ENCODE peak calls at places on chromosomes 12 and 14, in eight cellular contexts. O is PC-3; C is activated B cell treated with CpG ODN at 0.5 μM for 24 hours; M is AG09319; V is breast epithelium; W is sigmoid colon; S is CD8-positive, alpha-beta T cell; I is MCF 10A. E is an unnamed sample.

GRCh38 chr12:55829967-55830600 is 697 bp upstream of the DNAJC14 start:
- DNase-seq in S (peak), O (peak), M (no peak), I (peak), C (peak), W (peak), V (peak), E (no peak)

GRCh38 chr12:104177663-104178501 is 37.7 kb upstream of the TXNRD1 start:
- DNase-seq in M (peak), I (peak), V (peak), C (no peak), S (no peak), O (peak), W (peak), E (no peak)

GRCh38 chr14:84323450-84323849 is 1206.5 kb upstream of the FLRT2 start:
- DNase-seq in S (no peak), W (no peak), M (no peak), I (no peak), V (no peak), C (no peak), O (no peak), E (no peak)

GRCh38 chr14:103128631-103129300 is 5.5 kb downstream of the TNFAIP2 start:
- DNase-seq in C (no peak), M (no peak), V (no peak), S (no peak), I (peak), O (peak), W (no peak), E (peak)

GRCh38 chr14:68365228-68365627 is 427.6 kb downstream of the ZFP36L1 start:
- DNase-seq in W (no peak), M (no peak), S (no peak), O (peak), V (no peak), C (no peak), I (peak), E (no peak)

GRCh38 chr12:129966086-129966640 is 62.3 kb upstream of the TMEM132D start:
- DNase-seq in O (no peak), I (no peak), W (no peak), M (no peak), V (no peak), C (no peak), S (no peak), E (no peak)

GRCh38 chr12:66901136-66901932 is 222.5 kb upstream of the GRIP1 start:
- DNase-seq in S (no peak), I (no peak), C (no peak), W (no peak), O (peak), V (no peak), M (no peak), E (no peak)

GRCh38 chr12:117236456-117237001 is 46.3 kb upstream of the FBXO21 start:
- DNase-seq in S (peak), V (peak), C (peak), M (peak), W (peak), O (peak), I (peak), E (peak)

GRCh38 chr12:2111816-2112215 is 59.0 kb downstream of the CACNA1C start:
- DNase-seq in C (no peak), I (no peak), M (no peak), V (no peak), O (no peak), S (no peak), W (peak), E (no peak)

GRCh38 chr14:22599349-22599748 is 1.2 kb downstream of the ABHD4 start:
- DNase-seq in M (no peak), O (no peak), C (no peak), I (no peak), W (no peak), S (no peak), V (no peak), E (no peak)

GRCh38 chr14:22598099-22598895 is at the start of gene ABHD4:
- DNase-seq in I (peak), V (peak), W (peak), S (peak), M (peak), C (peak), O (peak), E (peak)

GRCh38 chr14:22597771-22598098 is 365 bp upstream of the ABHD4 start:
- DNase-seq in C (no peak), O (no peak), W (no peak), I (no peak), M (no peak), V (no peak), S (no peak), E (no peak)

GRCh38 chr14:22600027-22600426 is 1.9 kb downstream of the ABHD4 start:
- DNase-seq in S (no peak), C (no peak), I (no peak), W (no peak), O (no peak), V (no peak), M (no peak), E (no peak)

GRCh38 chr14:22598896-22599244 is 770 bp downstream of the ABHD4 start:
- DNase-seq in V (no peak), M (peak), O (peak), W (no peak), S (no peak), C (no peak), I (peak), E (no peak)
- TF ChIP-seq CTCF in V (no peak), M (peak), O (peak), W (no peak), S (no peak), C (no peak), I (peak), E (no peak)

GRCh38 chr12:15525414-15525813 is 203.1 kb downstream of the PTPRO start:
- DNase-seq in S (no peak), O (no peak), V (no peak), C (no peak), I (no peak), M (no peak), W (no peak), E (no peak)

GRCh38 chr12:15528666-15529065 is 206.4 kb downstream of the PTPRO start:
- DNase-seq in M (no peak), O (no peak), S (no peak), I (no peak), W (no peak), V (no peak), C (no peak), E (no peak)

GRCh38 chr12:15527201-15527782 is 205.0 kb downstream of the PTPRO start:
- DNase-seq in O (peak), S (no peak), M (no peak), V (no peak), W (no peak), I (peak), C (no peak), E (peak)

GRCh38 chr12:15522574-15523187 is 200.4 kb downstream of the PTPRO start:
- DNase-seq in W (no peak), C (no peak), M (no peak), V (no peak), O (peak), I (peak), S (no peak), E (no peak)

DNA sequence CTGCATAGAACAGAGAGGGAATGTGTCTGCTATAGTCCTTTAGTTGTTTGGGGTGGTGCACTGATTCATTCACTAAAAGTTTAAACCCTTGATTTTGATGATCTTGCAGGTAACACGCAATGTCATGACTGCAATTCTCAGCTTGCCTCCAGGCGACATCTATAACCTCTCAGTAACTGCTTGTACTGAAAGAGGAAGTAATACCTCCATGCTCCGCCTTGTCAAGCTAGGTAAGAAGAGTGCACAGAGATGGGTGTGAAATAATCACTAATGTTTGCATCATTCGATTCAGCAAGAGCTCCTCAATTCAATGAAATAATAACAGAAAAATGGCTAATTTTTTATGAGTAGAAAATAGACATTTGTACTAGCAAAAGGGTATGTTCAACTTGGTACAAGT is 203.7 kb downstream of the PTPRO start:
- DNase-seq in S (no peak), M (no peak), W (no peak), O (no peak), V (no peak), I (peak), C (no peak), E (no peak)
- TF ChIP-seq CTCF in S (no peak), M (no peak), W (no peak), O (no peak), V (no peak), I (no peak), C (no peak), E (no peak)

DNA sequence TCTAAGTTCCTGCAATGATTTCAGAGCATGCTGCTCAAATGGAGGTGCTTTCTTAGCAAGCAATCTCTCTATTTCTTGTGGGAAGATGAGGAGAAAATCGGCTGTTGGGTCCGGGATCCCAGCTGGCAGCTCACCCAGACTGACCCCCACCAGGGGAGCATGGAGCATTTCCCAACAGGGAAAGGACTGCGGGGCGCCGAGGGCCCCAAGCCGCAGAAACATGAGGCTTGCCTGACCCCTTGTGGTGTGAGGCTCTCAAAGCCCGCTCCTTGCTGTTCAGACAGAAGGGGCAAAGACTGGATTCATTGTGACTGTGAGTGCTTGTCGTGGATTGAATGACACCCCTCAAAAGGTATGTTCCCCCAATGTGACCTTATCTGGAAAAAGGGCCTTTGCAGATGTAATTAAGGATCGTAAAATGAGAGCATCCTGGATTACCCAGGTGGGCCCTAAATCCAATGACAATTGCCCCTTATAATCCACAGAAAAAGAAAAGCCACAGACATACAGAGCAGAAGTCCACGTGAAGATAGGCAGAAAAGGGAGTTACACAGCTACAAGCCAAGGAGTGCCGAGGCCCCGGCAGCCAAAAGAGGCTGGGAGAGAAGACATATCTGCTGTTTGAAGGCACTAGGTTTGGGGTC is 116.3 kb upstream of the VASH1 start:
- DNase-seq in S (no peak), M (no peak), O (peak), W (peak), V (no peak), I (peak), C (no peak), E (no peak)
- TF ChIP-seq CTCF in S (no peak), M (peak), O (peak), W (peak), V (no peak), I (peak), C (no peak), E (peak)

GRCh38 chr14:64733899-64734298 is 29.7 kb downstream of the PLEKHG3 start:
- DNase-seq in C (no peak), I (no peak), M (no peak), O (no peak), W (no peak), V (no peak), S (no peak), E (no peak)

GRCh38 chr14:64732536-64733120 is 28.4 kb downstream of the PLEKHG3 start:
- DNase-seq in I (no peak), M (no peak), W (no peak), V (no peak), O (no peak), C (no peak), S (no peak), E (no peak)

GRCh38 chr14:64733321-64733720 is 29.1 kb downstream of the PLEKHG3 start:
- DNase-seq in V (no peak), W (no peak), O (no peak), M (no peak), C (no peak), I (no peak), S (no peak), E (no peak)

GRCh38 chr14:64736271-64737131 is 32.3 kb downstream of the PLEKHG3 start:
- DNase-seq in V (no peak), S (no peak), C (no peak), O (no peak), I (no peak), W (no peak), M (no peak), E (peak)

DNA sequence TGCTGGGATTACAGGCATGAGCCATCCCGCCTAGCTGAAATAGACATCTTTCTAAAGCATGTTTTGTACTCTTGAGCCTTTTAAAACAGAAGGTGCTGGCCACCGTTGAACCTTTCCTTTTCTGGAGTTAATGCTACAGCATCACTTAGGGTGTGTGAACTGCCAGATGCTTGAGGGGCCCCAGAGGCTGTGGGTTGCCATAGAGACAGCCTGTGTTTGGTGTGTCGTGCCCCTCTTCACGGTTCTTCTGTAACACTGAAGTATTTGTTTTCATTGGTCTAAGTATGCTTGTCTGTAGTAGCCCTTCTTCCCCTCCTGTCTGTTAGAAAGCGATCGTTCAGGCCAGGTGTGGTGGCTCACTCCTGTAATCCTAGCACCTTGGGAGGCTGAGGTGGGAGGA is 30.8 kb downstream of the PLEKHG3 start:
- DNase-seq in M (no peak), W (no peak), V (no peak), S (no peak), I (no peak), O (no peak), C (no peak), E (peak)
- TF ChIP-seq CTCF in M (no peak), W (no peak), V (no peak), S (no peak), I (no peak), O (no peak), C (no peak), E (no peak)

GRCh38 chr14:104343690-104344640 is 205.6 kb downstream of the KIF26A start:
- DNase-seq in O (no peak), M (no peak), I (no peak), C (no peak), W (peak), S (no peak), V (peak), E (no peak)

GRCh38 chr14:104339829-104340228 is 201.4 kb downstream of the KIF26A start:
- DNase-seq in M (no peak), O (no peak), I (no peak), S (no peak), C (no peak), V (no peak), W (no peak), E (no peak)

GRCh38 chr14:104343294-104343625 is 204.9 kb downstream of the KIF26A start:
- DNase-seq in W (peak), V (peak), I (no peak), O (no peak), M (no peak), C (no peak), S (no peak), E (no peak)

GRCh38 chr14:104342435-104343293 is 204.3 kb downstream of the KIF26A start:
- DNase-seq in M (no peak), W (peak), O (no peak), C (no peak), I (no peak), V (peak), S (no peak), E (no peak)

GRCh38 chr14:104341532-104342434 is 203.4 kb downstream of the KIF26A start:
- DNase-seq in O (peak), M (no peak), I (peak), W (peak), C (no peak), V (peak), S (no peak), E (no peak)
- TF ChIP-seq CTCF in O (peak), M (no peak), I (peak), W (no peak), C (no peak), V (no peak), S (no peak), E (peak)

GRCh38 chr12:18103624-18104023 is 13.6 kb upstream of the RERGL start:
- DNase-seq in W (no peak), M (no peak), O (no peak), C (no peak), S (no peak), I (no peak), V (no peak), E (no peak)

GRCh38 chr12:18101043-18101442 is 11.1 kb upstream of the RERGL start:
- DNase-seq in I (no peak), C (no peak), S (no peak), O (no peak), M (no peak), V (no peak), W (no peak), E (no peak)
- TF ChIP-seq CTCF in I (no peak), C (no peak), S (no peak), O (no peak), M (no peak), V (no peak), W (no peak), E (no peak)

GRCh38 chr12:133081408-133081806 is 684 bp downstream of the ZNF140 start:
- DNase-seq in O (no peak), M (no peak), V (no peak), C (no peak), I (no peak), S (no peak), W (no peak), E (no peak)

GRCh38 chr12:133083345-133083744 is 2.6 kb downstream of the ZNF140 start:
- DNase-seq in S (no peak), C (no peak), I (no peak), M (no peak), O (no peak), W (no peak), V (no peak), E (no peak)

GRCh38 chr12:133080619-133081407 is at the start of gene ZNF140:
- DNase-seq in I (peak), W (peak), V (peak), S (peak), C (peak), M (peak), O (peak), E (peak)

DNA sequence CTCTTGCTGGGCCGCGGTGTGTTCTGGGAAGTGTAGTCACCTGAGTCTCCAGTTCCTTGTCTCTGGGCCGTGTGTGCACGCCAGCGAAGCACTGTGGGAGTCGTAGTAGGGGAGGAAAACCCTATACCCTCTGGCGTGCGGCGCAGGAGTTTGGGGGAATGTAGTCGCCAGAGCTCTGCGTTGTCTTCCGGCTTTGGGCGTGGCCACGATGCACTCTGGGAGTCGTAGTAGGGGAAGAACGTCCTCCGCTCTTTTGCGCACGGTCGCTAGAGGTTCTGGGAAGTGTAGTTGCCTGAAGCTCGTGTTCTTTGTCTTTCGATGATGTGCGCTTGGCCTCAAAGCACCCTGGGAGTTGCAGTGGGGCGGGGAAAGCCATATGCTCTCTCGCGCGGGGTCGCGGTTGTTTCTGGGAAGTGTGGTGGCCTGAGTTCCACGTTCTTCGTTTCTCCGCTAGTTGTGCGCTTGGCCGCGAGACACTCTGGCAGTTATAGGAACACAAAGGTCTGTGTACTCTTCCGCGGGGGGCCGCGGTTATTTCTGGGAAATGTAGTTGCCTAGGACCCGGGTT is 588 bp upstream of the ZNF140 start:
- DNase-seq in M (peak), S (peak), W (peak), V (peak), O (peak), I (peak), C (peak), E (peak)
- TF ChIP-seq CTCF in M (peak), S (no peak), W (no peak), V (no peak), O (no peak), I (no peak), C (no peak), E (no peak)

GRCh38 chr12:23857201-23857600 is 92.3 kb downstream of the SOX5 start:
- DNase-seq in M (no peak), W (no peak), V (no peak), I (no peak), S (no peak), C (no peak), O (no peak), E (no peak)
- TF ChIP-seq CTCF in M (no peak), W (no peak), V (no peak), I (no peak), S (no peak), C (no peak), O (no peak), E (no peak)

GRCh38 chr12:51238510-51239334 is at the start of gene DAZAP2:
- DNase-seq in W (peak), C (peak), O (peak), M (peak), S (peak), V (peak), I (peak), E (peak)
- TF ChIP-seq CTCF in W (no peak), C (no peak), O (no peak), M (peak), S (no peak), V (no peak), I (no peak), E (peak)